ENCODE peak calls at places on chromosomes 11 and 22, in six cellular contexts. Y is NCI-H446 treated with DMSO at 0.1 percent for 48 hours; M is iPS-NIHi11; H is ELF-1; X is stimulated activated CD4-positive, alpha-beta T cell treated with anti-CD3 and anti-CD28 coated beads, Interleukin-2, amount 100 ng/mL, for 24 hours; W is choroid plexus epithelial cell. D is an unnamed sample.

GRCh38 chr11:66328036-66328306 is 8.3 kb downstream of the RIN1 start:
- DNase-seq in Y (no peak), M (no peak), H (no peak), X (no peak), W (no peak), D (no peak)

GRCh38 chr11:65448418-65449196 is 26.0 kb downstream of the NEAT1 start:
- DNase-seq in Y (no peak), M (no peak), H (peak; percentile 93), X (no peak), W (peak; percentile 89), D (no peak)

GRCh38 chr11:27718853-27719574 is 18.8 kb upstream of the BDNF start:
- DNase-seq in Y (no peak), M (peak; percentile 68), H (peak; percentile 95), X (no peak), W (peak; percentile 57), D (no peak)

GRCh38 chr11:57072640-57073039 is 83.9 kb downstream of the OR5AK2 start:
- DNase-seq in Y (no peak), M (no peak), H (peak; percentile 5), X (no peak), W (peak; percentile 95), D (no peak)

GRCh38 chr11:63737718-63738117 is 30.9 kb downstream of the ZFTA start:
- DNase-seq in Y (no peak), M (no peak), H (no peak), X (no peak), W (no peak), D (no peak)

GRCh38 chr11:61417670-61418069 is 12.1 kb downstream of the CPSF7 start:
- DNase-seq in Y (no peak), M (no peak), H (no peak), X (no peak), W (peak; percentile 47), D (no peak)

GRCh38 chr11:16239130-16240105 is 116.9 kb downstream of the SOX6 start:
- DNase-seq in Y (peak; percentile 87), M (no peak), H (no peak), X (no peak), W (no peak), D (no peak)

GRCh38 chr11:65425105-65425970 is 2.7 kb downstream of the NEAT1 start:
- DNase-seq in Y (no peak), M (no peak), H (peak; percentile 68), X (peak; percentile 69), W (peak; percentile 85), D (no peak)

GRCh38 chr22:17213976-17214375 is 5.3 kb downstream of the ADA2 start:
- DNase-seq in Y (no peak), M (peak; percentile 64), H (peak; percentile 59), X (peak; percentile 50), W (peak; percentile 75), D (no peak)

GRCh38 chr22:34111210-34111824 is 191.0 kb upstream of the LARGE1 start:
- DNase-seq in Y (no peak), M (peak; percentile 64), H (peak; percentile 30), X (peak; percentile 10), W (peak; percentile 41), D (peak; percentile 23)

GRCh38 chr11:9132203-9132878 is 40.9 kb upstream of the SCUBE2 start:
- DNase-seq in Y (no peak), M (no peak), H (no peak), X (no peak), W (no peak), D (no peak)

GRCh38 chr11:121886005-121886739 is 229.8 kb downstream of the BLID start:
- DNase-seq in Y (peak; percentile 7), M (no peak), H (no peak), X (no peak), W (peak; percentile 21), D (no peak)

GRCh38 chr11:73308963-73309960 is 1.2 kb downstream of the ARHGEF17 start:
- DNase-seq in Y (no peak), M (peak; percentile 90), H (peak; percentile 96), X (peak; percentile 22), W (peak; percentile 99), D (no peak)

D was measured in NCI-H2029 treated with DMSO at 0.1 percent for 48 hours.